ENCODE peak calls at places on chromosome 1, in five cellular contexts. Y is cerebellum, L is ovary, N is brain microvascular endothelial cell, R is ACHN. B is an unnamed sample.

GRCh38 chr1:213231795-213232231 is 180.8 kb downstream of the RPS6KC1 start:
- DNase-seq in Y (no peak), L (no peak), N (peak), R (no peak), B (no peak)

GRCh38 chr1:34984435-34985062 is 598 bp downstream of the TMEM35B start:
- DNase-seq in Y (peak), L (peak), N (peak), R (peak), B (no peak)

GRCh38 chr1:31483012-31483946 is 70.3 kb downstream of the SERINC2 start:
- DNase-seq in Y (no peak), L (no peak), N (no peak), R (peak), B (peak)

GRCh38 chr1:186950547-186950946 is 121.8 kb downstream of the PLA2G4A start:
- DNase-seq in Y (no peak), L (no peak), N (peak), R (peak), B (no peak)

GRCh38 chr1:9717193-9718005 is 65.9 kb downstream of the PIK3CD start:
- DNase-seq in Y (no peak), L (peak), N (no peak), R (no peak), B (no peak)

GRCh38 chr1:198829948-198830347 is 191.1 kb downstream of the PTPRC start:
- DNase-seq in Y (no peak), L (no peak), N (no peak), R (no peak), B (no peak)

GRCh38 chr1:234188454-234188792 is 184.8 kb upstream of the COA6 start:
- DNase-seq in Y (no peak), L (no peak), N (no peak), R (no peak), B (no peak)

GRCh38 chr1:10779201-10779600 is 17.2 kb downstream of the CASZ1 start:
- DNase-seq in Y (no peak), L (no peak), N (no peak), R (no peak), B (no peak)

GRCh38 chr1:30718091-30718635 is 5.2 kb downstream of the MATN1 start:
- DNase-seq in Y (peak), L (peak), N (peak), R (peak), B (peak)

GRCh38 chr1:32684167-32684811 is 18.3 kb downstream of the SYNC start:
- DNase-seq in Y (no peak), L (peak), N (no peak), R (no peak), B (no peak)

GRCh38 chr1:182196897-182197546 is 135.5 kb upstream of the ZNF648 start:
- DNase-seq in Y (no peak), L (peak), N (no peak), R (no peak), B (no peak)

GRCh38 chr1:3072948-3073519 is 4.0 kb downstream of the PRDM16 start:
- DNase-seq in Y (no peak), L (no peak), N (no peak), R (no peak), B (no peak)

GRCh38 chr1:113928129-113928949 is 785 bp upstream of the HIPK1 start:
- DNase-seq in Y (peak), L (no peak), N (no peak), R (no peak), B (no peak)

GRCh38 chr1:110298991-110299390 is 40.2 kb upstream of the RBM15 start:
- DNase-seq in Y (no peak), L (no peak), N (no peak), R (no peak), B (no peak)

GRCh38 chr1:59506952-59507351 is 210.1 kb downstream of the FGGY start:
- DNase-seq in Y (no peak), L (no peak), N (no peak), R (no peak), B (peak)

GRCh38 chr1:248811514-248812490 is 13.9 kb downstream of the SH3BP5L start:
- DNase-seq in Y (no peak), L (no peak), N (no peak), R (no peak), B (no peak)

GRCh38 chr1:56285554-56286402 is 293.6 kb downstream of the PLPP3 start:
- DNase-seq in Y (no peak), L (no peak), N (peak), R (no peak), B (peak)

GRCh38 chr1:155010211-155010918 is 7.8 kb downstream of the ZBTB7B start:
- DNase-seq in Y (no peak), L (peak), N (no peak), R (no peak), B (no peak)

GRCh38 chr1:203306089-203306969 is 1.0 kb downstream of the BTG2 start:
- DNase-seq in Y (peak), L (peak), N (peak), R (peak), B (peak)

GRCh38 chr1:59415876-59416275 is 119.0 kb downstream of the FGGY start:
- DNase-seq in Y (no peak), L (no peak), N (no peak), R (no peak), B (no peak)

GRCh38 chr1:53700776-53701175 is 38.2 kb downstream of the GLIS1 start:
- DNase-seq in Y (no peak), L (no peak), N (no peak), R (no peak), B (no peak)

GRCh38 chr1:156458181-156458503 is 42.4 kb downstream of the MEF2D start:
- DNase-seq in Y (no peak), L (no peak), N (peak), R (peak), B (peak)

GRCh38 chr1:169102567-169102966 is 3.9 kb upstream of the ATP1B1 start:
- DNase-seq in Y (no peak), L (peak), N (peak), R (peak), B (peak)

GRCh38 chr1:83845437-83846071 is 153.4 kb downstream of the TTLL7 start:
- DNase-seq in Y (no peak), L (no peak), N (no peak), R (no peak), B (no peak)

GRCh38 chr1:199218065-199218464 is 579.2 kb downstream of the PTPRC start:
- DNase-seq in Y (peak), L (no peak), N (no peak), R (no peak), B (no peak)

GRCh38 chr1:226268421-226269124 is 40.4 kb downstream of the LIN9 start:
- DNase-seq in Y (no peak), L (no peak), N (no peak), R (no peak), B (no peak)

GRCh38 chr1:155989242-155989991 is 11.1 kb upstream of the ARHGEF2 start:
- DNase-seq in Y (peak), L (peak), N (peak), R (peak), B (peak)

GRCh38 chr1:191206808-191207207 is 729.1 kb upstream of the BRINP3 start:
- DNase-seq in Y (no peak), L (no peak), N (no peak), R (no peak), B (no peak)

GRCh38 chr1:30512922-30513265 is 210.5 kb downstream of the MATN1 start:
- DNase-seq in Y (no peak), L (no peak), N (no peak), R (no peak), B (no peak)

GRCh38 chr1:4046836-4047461 is 146.9 kb upstream of the C1orf174 start:
- DNase-seq in Y (no peak), L (no peak), N (no peak), R (no peak), B (no peak)

GRCh38 chr1:90371106-90371813 is 345.8 kb downstream of the BARHL2 start:
- DNase-seq in Y (no peak), L (no peak), N (no peak), R (no peak), B (no peak)

GRCh38 chr1:12490547-12491142 is 127.4 kb downstream of the DHRS3 start:
- DNase-seq in Y (no peak), L (no peak), N (no peak), R (no peak), B (no peak)

GRCh38 chr1:153638261-153638660 is 4.4 kb downstream of the CHTOP start:
- DNase-seq in Y (no peak), L (no peak), N (no peak), R (no peak), B (no peak)

GRCh38 chr1:164565356-164565755 is 6.4 kb downstream of the PBX1 start:
- DNase-seq in Y (no peak), L (no peak), N (no peak), R (no peak), B (no peak)

GRCh38 chr1:55724551-55725325 is 509.6 kb upstream of the USP24 start:
- DNase-seq in Y (no peak), L (peak), N (peak), R (no peak), B (no peak)

GRCh38 chr1:7533006-7533405 is 238.1 kb upstream of the VAMP3 start:
- DNase-seq in Y (no peak), L (no peak), N (no peak), R (no peak), B (no peak)

GRCh38 chr1:14352897-14353296 is 245.6 kb upstream of the KAZN start:
- DNase-seq in Y (no peak), L (no peak), N (no peak), R (no peak), B (no peak)

GRCh38 chr1:96722161-96722908 is 751 bp downstream of the PTBP2 start:
- DNase-seq in Y (peak), L (peak), N (peak), R (peak), B (peak)

B was measured in trophoblast cell.